ENCODE peak calls at places on chromosomes 3 and 15, in six cellular contexts. I is GM23338, Q is Panc1, H is GM12878, X is HCT116, R is A549. S is an unnamed sample.

GRCh38 chr15:59138243-59138642 is 33.3 kb downstream of the CCNB2 start:
- DNase-seq in I (peak; percentile 91), Q (peak; percentile 15), H (no peak), X (peak; percentile 46), R (peak; percentile 86), S (peak; percentile 70)

GRCh38 chr3:23071758-23072157 is 131.4 kb upstream of the UBE2E2 start:
- DNase-seq in I (no peak), Q (no peak), H (no peak), X (no peak), R (no peak), S (no peak)

GRCh38 chr15:89657691-89658200 is 2.5 kb upstream of the KIF7 start:
- DNase-seq in I (no peak), Q (no peak), H (no peak), X (no peak), R (no peak), S (no peak)

GRCh38 chr3:128567705-128568356 is 74.8 kb upstream of the GATA2 start:
- DNase-seq in I (peak; percentile 56), Q (no peak), H (no peak), X (no peak), R (no peak), S (no peak)

GRCh38 chr3:185176756-185177359 is 24.0 kb upstream of the C3orf70 start:
- DNase-seq in I (peak; percentile 68), Q (peak; percentile 27), H (no peak), X (peak; percentile 8), R (peak; percentile 18), S (no peak)

GRCh38 chr15:39344662-39345141 is 236.2 kb upstream of the THBS1 start:
- DNase-seq in I (peak; percentile 34), Q (no peak), H (no peak), X (no peak), R (no peak), S (no peak)

GRCh38 chr15:90559119-90559518 is 29.4 kb downstream of the CRTC3 start:
- DNase-seq in I (no peak), Q (no peak), H (no peak), X (no peak), R (no peak), S (no peak)

GRCh38 chr3:196604548-196604947 is 34.9 kb upstream of the NRROS start:
- DNase-seq in I (no peak), Q (no peak), H (no peak), X (no peak), R (no peak), S (no peak)

GRCh38 chr3:101722394-101723173 is 1.8 kb upstream of the CEP97 start:
- DNase-seq in I (no peak), Q (no peak), H (peak; percentile 78), X (no peak), R (no peak), S (peak; percentile 33)

GRCh38 chr3:149604125-149604851 is 53.5 kb downstream of the WWTR1 start:
- DNase-seq in I (peak; percentile 46), Q (no peak), H (no peak), X (no peak), R (no peak), S (no peak)

GRCh38 chr3:149608987-149609386 is 48.8 kb downstream of the WWTR1 start:
- DNase-seq in I (no peak), Q (no peak), H (no peak), X (no peak), R (no peak), S (no peak)

GRCh38 chr3:149603126-149604074 is 54.4 kb downstream of the WWTR1 start:
- DNase-seq in I (no peak), Q (no peak), H (no peak), X (no peak), R (peak; percentile 64), S (no peak)

GRCh38 chr3:149609595-149609994 is 48.2 kb downstream of the WWTR1 start:
- DNase-seq in I (no peak), Q (no peak), H (peak; percentile 81), X (no peak), R (no peak), S (no peak)

DNA sequence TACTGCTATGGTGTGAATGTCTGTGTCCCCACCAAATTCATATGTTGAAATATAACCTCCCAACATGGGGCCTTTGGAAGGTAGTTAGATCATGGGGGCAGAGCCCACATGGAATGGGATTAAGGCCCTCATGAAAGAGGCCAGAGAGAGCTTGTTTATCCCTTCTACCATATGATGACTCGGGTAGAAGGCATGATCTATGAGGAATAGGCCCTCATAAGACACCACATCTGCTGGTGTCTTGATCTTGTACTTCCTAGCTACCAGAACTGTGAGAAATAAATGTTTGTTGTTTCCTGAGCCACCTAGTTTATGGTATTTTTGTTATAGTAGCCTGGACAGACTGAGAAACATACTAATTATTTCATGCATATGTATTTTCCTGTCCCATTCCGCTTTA is 51.9 kb downstream of the WWTR1 start:
- DNase-seq in I (no peak), Q (no peak), H (no peak), X (no peak), R (peak; percentile 42), S (no peak)
- TF ChIP-seq REST in I (no peak), Q (no peak), H (no peak), X (no peak), R (no peak), S (no peak)

GRCh38 chr3:104856743-104857142 is 510.0 kb upstream of the ALCAM start:
- DNase-seq in I (peak; percentile 8), Q (no peak), H (no peak), X (no peak), R (no peak), S (no peak)
- TF ChIP-seq REST in I (no peak), Q (no peak), H (no peak), X (no peak), R (no peak), S (no peak)

GRCh38 chr3:193910310-193910709 is 225.6 kb upstream of the HES1 start:
- DNase-seq in I (no peak), Q (no peak), H (no peak), X (no peak), R (no peak), S (no peak)

GRCh38 chr3:193911784-193912183 is 224.2 kb upstream of the HES1 start:
- DNase-seq in I (no peak), Q (no peak), H (no peak), X (no peak), R (no peak), S (no peak)

GRCh38 chr3:193912621-193913178 is 223.2 kb upstream of the HES1 start:
- DNase-seq in I (no peak), Q (no peak), H (no peak), X (no peak), R (no peak), S (no peak)

GRCh38 chr3:193909387-193909786 is 226.6 kb upstream of the HES1 start:
- DNase-seq in I (no peak), Q (no peak), H (peak; percentile 38), X (no peak), R (no peak), S (no peak)

GRCh38 chr3:193910886-193911738 is 224.8 kb upstream of the HES1 start:
- DNase-seq in I (peak; percentile 12), Q (no peak), H (no peak), X (no peak), R (peak; percentile 8), S (peak; percentile 86)
- TF ChIP-seq REST in I (no peak), Q (no peak), H (no peak), X (no peak), R (no peak), S (peak; percentile 15)

GRCh38 chr15:57914350-57915055 is 151.0 kb downstream of the ALDH1A2 start:
- DNase-seq in I (no peak), Q (no peak), H (no peak), X (no peak), R (no peak), S (no peak)

GRCh38 chr15:57915827-57916531 is 149.5 kb downstream of the ALDH1A2 start:
- DNase-seq in I (no peak), Q (no peak), H (no peak), X (no peak), R (no peak), S (no peak)

GRCh38 chr15:57919754-57920153 is 145.8 kb downstream of the ALDH1A2 start:
- DNase-seq in I (no peak), Q (no peak), H (no peak), X (no peak), R (peak; percentile 22), S (no peak)

GRCh38 chr15:57917998-57918397 is 147.5 kb downstream of the ALDH1A2 start:
- DNase-seq in I (no peak), Q (no peak), H (no peak), X (no peak), R (no peak), S (no peak)

DNA sequence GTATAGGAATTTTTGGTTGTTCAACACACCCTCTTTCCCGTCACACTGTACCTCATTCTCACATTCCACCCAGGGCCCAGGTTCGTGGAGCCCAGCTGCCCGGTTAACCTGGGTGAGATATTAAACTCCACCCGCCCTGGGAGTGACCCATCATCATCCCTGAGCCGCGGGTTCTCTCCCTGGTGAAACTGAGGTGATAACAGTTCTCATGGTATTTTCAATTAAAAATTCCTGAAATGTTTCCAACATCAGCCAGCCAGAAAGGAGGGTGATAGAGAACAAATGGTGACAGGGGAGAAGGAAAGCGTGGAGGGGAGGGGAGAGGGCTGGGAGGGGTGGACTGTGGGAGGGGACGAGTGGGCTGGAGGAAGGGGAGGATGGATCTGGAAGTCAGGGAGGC is 148.8 kb downstream of the ALDH1A2 start:
- DNase-seq in I (no peak), Q (no peak), H (no peak), X (no peak), R (no peak), S (no peak)
- TF ChIP-seq REST in I (no peak), Q (no peak), H (no peak), X (no peak), R (no peak), S (no peak)

GRCh38 chr15:57554063-57554820 is 37.5 kb upstream of the MYZAP start:
- DNase-seq in I (no peak), Q (no peak), H (no peak), X (no peak), R (no peak), S (no peak)
- TF ChIP-seq REST in I (no peak), Q (no peak), H (no peak), X (no peak), R (no peak), S (no peak)

GRCh38 chr15:22979699-22980188 is 424 bp downstream of the CYFIP1 start:
- DNase-seq in I (peak; percentile 78), Q (no peak), H (no peak), X (no peak), R (no peak), S (no peak)
- TF ChIP-seq REST in I (no peak), Q (no peak), H (no peak), X (no peak), R (no peak), S (no peak)

GRCh38 chr3:10970306-10970979 is 22.1 kb upstream of the SLC6A1 start:
- DNase-seq in I (no peak), Q (no peak), H (no peak), X (no peak), R (no peak), S (no peak)
- TF ChIP-seq REST in I (no peak), Q (no peak), H (no peak), X (no peak), R (no peak), S (no peak)